ENCODE peak calls at places on chromosomes 6 and 20, in seven cellular contexts. Q is fibroblast of lung, R is AG04449, P is GM13977, O is HFFc6, M is astrocyte, T is lower lobe of right lung. Y is an unnamed sample.

GRCh38 chr6:31007694-31008093 is 2.6 kb upstream of the MUC22 start:
- DNase-seq in Q (peak), R (peak), P (no peak), O (peak), M (peak), T (no peak), Y (no peak)

GRCh38 chr6:75424610-75425548 is 68.7 kb downstream of the FILIP1 start:
- DNase-seq in Q (peak), R (no peak), P (no peak), O (no peak), M (peak), T (no peak), Y (no peak)

GRCh38 chr6:10415593-10416480 is 963 bp upstream of the TFAP2A start:
- DNase-seq in Q (no peak), R (no peak), P (no peak), O (no peak), M (no peak), T (no peak), Y (no peak)

GRCh38 chr6:16430661-16431089 is 192.3 kb downstream of the GMPR start:
- DNase-seq in Q (peak), R (no peak), P (no peak), O (no peak), M (peak), T (no peak), Y (no peak)

GRCh38 chr6:124132256-124132655 is 328.6 kb downstream of the NKAIN2 start:
- DNase-seq in Q (peak), R (no peak), P (no peak), O (no peak), M (peak), T (no peak), Y (no peak)

GRCh38 chr6:88547768-88548167 is 381.6 kb upstream of the CNR1 start:
- DNase-seq in Q (no peak), R (no peak), P (no peak), O (no peak), M (no peak), T (no peak), Y (no peak)

GRCh38 chr6:44400572-44400971 is 13.1 kb downstream of the CDC5L start:
- DNase-seq in Q (no peak), R (no peak), P (no peak), O (no peak), M (no peak), T (no peak), Y (no peak)

GRCh38 chr20:49803418-49803817 is 9.2 kb upstream of the SLC9A8 start:
- DNase-seq in Q (no peak), R (no peak), P (no peak), O (no peak), M (no peak), T (no peak), Y (no peak)

GRCh38 chr6:25899580-25900408 is 25.8 kb upstream of the SLC17A3 start:
- DNase-seq in Q (no peak), R (no peak), P (no peak), O (no peak), M (no peak), T (no peak), Y (no peak)

GRCh38 chr6:164247106-164247505 is 832.6 kb downstream of the QKI start:
- DNase-seq in Q (peak), R (no peak), P (no peak), O (peak), M (peak), T (no peak), Y (no peak)

GRCh38 chr6:52999456-52999855 is 4.4 kb upstream of the GSTA4 start:
- DNase-seq in Q (no peak), R (no peak), P (no peak), O (no peak), M (no peak), T (no peak), Y (no peak)

GRCh38 chr20:1087311-1087710 is 31.1 kb upstream of the PSMF1 start:
- DNase-seq in Q (no peak), R (no peak), P (peak), O (no peak), M (no peak), T (no peak), Y (no peak)

GRCh38 chr6:3612341-3613041 is 139.0 kb downstream of the PXDC1 start:
- DNase-seq in Q (peak), R (peak), P (no peak), O (peak), M (peak), T (no peak), Y (no peak)

GRCh38 chr20:8156603-8157079 is 24.6 kb downstream of the PLCB1 start:
- DNase-seq in Q (peak), R (no peak), P (no peak), O (peak), M (peak), T (no peak), Y (no peak)

GRCh38 chr6:162591517-162591916 is 136.0 kb downstream of the PRKN start:
- DNase-seq in Q (no peak), R (no peak), P (no peak), O (no peak), M (no peak), T (no peak), Y (no peak)

GRCh38 chr6:84504025-84504424 is 260.4 kb downstream of the TBX18 start:
- DNase-seq in Q (no peak), R (no peak), P (no peak), O (no peak), M (no peak), T (no peak), Y (no peak)

GRCh38 chr6:53815381-53816119 is 20.7 kb downstream of the LRRC1 start:
- DNase-seq in Q (peak), R (no peak), P (no peak), O (peak), M (no peak), T (no peak), Y (no peak)

GRCh38 chr6:5446362-5447075 is 185.2 kb downstream of the FARS2 start:
- DNase-seq in Q (peak), R (no peak), P (peak), O (no peak), M (no peak), T (no peak), Y (peak)

GRCh38 chr20:32674362-32674789 is 635 bp upstream of the C20orf203 start:
- DNase-seq in Q (peak), R (no peak), P (peak), O (peak), M (peak), T (no peak), Y (peak)

GRCh38 chr20:49475979-49476378 is 6.5 kb downstream of the KCNB1 start:
- DNase-seq in Q (no peak), R (no peak), P (no peak), O (no peak), M (no peak), T (no peak), Y (no peak)

GRCh38 chr6:152295346-152295745 is 341.8 kb downstream of the SYNE1 start:
- DNase-seq in Q (peak), R (no peak), P (no peak), O (peak), M (peak), T (no peak), Y (no peak)

GRCh38 chr6:35562060-35562459 is 49.4 kb upstream of the TULP1 start:
- DNase-seq in Q (peak), R (no peak), P (no peak), O (no peak), M (peak), T (peak), Y (no peak)

GRCh38 chr6:136747538-136747937 is 44.7 kb downstream of the MAP3K5 start:
- DNase-seq in Q (no peak), R (no peak), P (no peak), O (no peak), M (no peak), T (no peak), Y (no peak)

GRCh38 chr6:33975631-33976424 is 170.1 kb downstream of the GRM4 start:
- DNase-seq in Q (no peak), R (no peak), P (no peak), O (no peak), M (no peak), T (no peak), Y (no peak)

GRCh38 chr6:157017861-157018260 is 240.7 kb downstream of the ARID1B start:
- DNase-seq in Q (no peak), R (no peak), P (no peak), O (no peak), M (no peak), T (no peak), Y (no peak)

GRCh38 chr20:62219992-62220665 is at the start of gene HRH3:
- DNase-seq in Q (peak), R (no peak), P (peak), O (no peak), M (no peak), T (no peak), Y (peak)

GRCh38 chr20:47051936-47052566 is 157.4 kb downstream of the EYA2 start:
- DNase-seq in Q (no peak), R (no peak), P (no peak), O (no peak), M (no peak), T (no peak), Y (no peak)

GRCh38 chr6:137847748-137848147 is 19.3 kb upstream of the TNFAIP3 start:
- DNase-seq in Q (no peak), R (no peak), P (no peak), O (no peak), M (no peak), T (no peak), Y (no peak)

GRCh38 chr6:137846772-137847313 is 20.2 kb upstream of the TNFAIP3 start:
- DNase-seq in Q (no peak), R (no peak), P (no peak), O (no peak), M (no peak), T (peak), Y (no peak)

GRCh38 chr6:137843206-137843605 is 23.9 kb upstream of the TNFAIP3 start:
- DNase-seq in Q (no peak), R (no peak), P (no peak), O (no peak), M (no peak), T (no peak), Y (no peak)

GRCh38 chr6:137846274-137846673 is 20.8 kb upstream of the TNFAIP3 start:
- DNase-seq in Q (no peak), R (no peak), P (no peak), O (no peak), M (no peak), T (no peak), Y (no peak)

DNA sequence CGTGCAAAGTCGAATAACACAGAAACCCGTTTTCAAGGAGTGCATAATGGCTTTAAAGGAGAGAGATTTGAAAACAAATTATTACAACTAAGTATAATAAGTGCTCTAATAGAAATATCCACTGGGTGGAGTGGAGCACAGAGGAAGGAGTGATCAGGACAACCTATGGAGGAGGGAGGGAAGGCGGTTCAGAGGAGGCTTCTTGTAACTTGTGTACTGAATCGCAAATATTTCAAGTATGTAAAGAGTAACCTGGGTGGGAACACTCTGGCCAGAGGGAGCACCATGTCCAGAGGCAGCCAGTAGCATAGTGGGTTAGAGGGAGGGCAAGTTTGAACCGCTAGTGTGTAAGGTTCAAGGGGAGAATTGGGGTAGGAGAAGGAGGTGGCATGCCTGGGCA is 21.6 kb upstream of the TNFAIP3 start:
- DNase-seq in Q (no peak), R (no peak), P (no peak), O (peak), M (no peak), T (no peak), Y (no peak)
- TF ChIP-seq CTCF in Q (no peak), R (no peak), P (no peak), O (peak), M (no peak), T (peak), Y (no peak)

DNA sequence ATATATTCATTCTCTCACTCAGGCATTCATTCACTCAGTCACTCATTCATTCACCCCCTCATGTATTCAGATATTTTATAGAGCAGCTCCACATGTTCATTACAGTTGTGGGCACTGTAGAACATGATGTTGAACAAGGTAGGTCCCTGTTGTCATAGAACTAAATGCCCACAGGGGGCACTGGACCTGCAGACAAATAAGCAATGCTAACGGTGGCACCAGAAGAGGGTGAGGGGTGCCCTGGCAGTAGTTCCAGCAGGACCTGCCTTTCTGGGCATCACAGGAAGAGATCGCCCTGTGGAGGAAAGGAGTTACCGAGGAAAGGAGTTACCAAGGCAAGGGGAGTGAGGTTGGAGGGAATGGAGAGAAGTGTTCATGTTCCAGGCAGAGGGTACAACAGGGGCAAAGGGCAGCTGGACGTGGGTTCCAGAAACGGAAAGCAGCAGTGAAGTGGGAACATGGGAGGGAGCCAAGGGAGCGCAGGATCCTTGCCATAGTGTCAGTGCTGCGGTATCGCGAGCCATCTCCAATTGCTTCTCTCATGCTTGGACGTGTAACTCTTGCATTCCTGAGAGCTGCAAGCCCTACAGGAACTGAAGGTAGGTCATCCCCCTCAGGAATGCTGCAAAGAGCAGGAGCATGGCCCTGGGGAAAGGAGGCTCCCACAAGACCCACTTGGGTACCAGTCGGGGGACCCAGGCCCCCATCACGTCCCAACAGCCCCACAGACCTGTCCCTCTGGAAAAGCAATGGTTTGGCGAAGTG is 128.2 kb downstream of the EDN3 start:
- DNase-seq in Q (no peak), R (no peak), P (no peak), O (no peak), M (no peak), T (no peak), Y (no peak)
- TF ChIP-seq CTCF in Q (no peak), R (no peak), P (no peak), O (no peak), M (no peak), T (no peak), Y (no peak)

GRCh38 chr6:48951917-48952316 is 511.1 kb downstream of the MMUT start:
- DNase-seq in Q (no peak), R (no peak), P (no peak), O (no peak), M (no peak), T (no peak), Y (no peak)
- TF ChIP-seq CTCF in Q (no peak), R (no peak), P (no peak), O (no peak), M (no peak), T (no peak), Y (no peak)

GRCh38 chr6:17585766-17586502 is 14.2 kb upstream of the FAM8A1 start:
- DNase-seq in Q (peak), R (no peak), P (no peak), O (no peak), M (no peak), T (peak), Y (no peak)
- TF ChIP-seq CTCF in Q (no peak), R (no peak), P (no peak), O (peak), M (no peak), T (peak), Y (no peak)

GRCh38 chr20:57922701-57923100 is 212.9 kb upstream of the PMEPA1 start:
- DNase-seq in Q (no peak), R (no peak), P (no peak), O (no peak), M (no peak), T (no peak), Y (no peak)

GRCh38 chr20:57918546-57918945 is 208.7 kb upstream of the PMEPA1 start:
- DNase-seq in Q (no peak), R (no peak), P (no peak), O (no peak), M (no peak), T (no peak), Y (no peak)

GRCh38 chr20:57920971-57921370 is 211.2 kb upstream of the PMEPA1 start:
- DNase-seq in Q (no peak), R (no peak), P (no peak), O (no peak), M (no peak), T (no peak), Y (no peak)

GRCh38 chr20:57919059-57919458 is 209.2 kb upstream of the PMEPA1 start:
- DNase-seq in Q (no peak), R (no peak), P (no peak), O (no peak), M (no peak), T (no peak), Y (no peak)

GRCh38 chr20:57921701-57922482 is 212.1 kb upstream of the PMEPA1 start:
- DNase-seq in Q (no peak), R (no peak), P (no peak), O (no peak), M (no peak), T (no peak), Y (no peak)
- TF ChIP-seq CTCF in Q (no peak), R (no peak), P (no peak), O (no peak), M (no peak), T (no peak), Y (no peak)

GRCh38 chr6:14280766-14281293 is 163.3 kb downstream of the CD83 start:
- DNase-seq in Q (no peak), R (no peak), P (no peak), O (no peak), M (no peak), T (no peak), Y (no peak)
- TF ChIP-seq CTCF in Q (no peak), R (no peak), P (no peak), O (peak), M (no peak), T (no peak), Y (no peak)

GRCh38 chr6:37168809-37169457 is 1.0 kb upstream of the PIM1 start:
- DNase-seq in Q (no peak), R (peak), P (peak), O (peak), M (no peak), T (no peak), Y (peak)

GRCh38 chr6:37169458-37170272 is at the start of gene PIM1:
- DNase-seq in Q (peak), R (peak), P (peak), O (peak), M (peak), T (peak), Y (peak)

GRCh38 chr6:37171970-37172812 is 2.2 kb downstream of the PIM1 start:
- DNase-seq in Q (peak), R (peak), P (peak), O (peak), M (peak), T (peak), Y (peak)

GRCh38 chr6:37171141-37171969 is 1.4 kb downstream of the PIM1 start:
- DNase-seq in Q (peak), R (no peak), P (no peak), O (peak), M (peak), T (peak), Y (peak)

GRCh38 chr6:37170273-37171140 is 555 bp downstream of the PIM1 start:
- DNase-seq in Q (peak), R (no peak), P (peak), O (peak), M (no peak), T (peak), Y (peak)
- TF ChIP-seq CTCF in Q (peak), R (peak), P (peak), O (peak), M (no peak), T (peak), Y (peak)